ENCODE peak calls at places on chromosomes 1 and 21, in nine cellular contexts. F is cardiac muscle cell, L is GM12864, N is psoas muscle, S is kidney epithelial cell, W is colonic mucosa, T is A549, K is dorsolateral prefrontal cortex, G is lung. J is an unnamed sample.

GRCh38 chr1:173294853-173295252 is 87.7 kb upstream of the TNFSF4 start:
- DNase-seq in F (no peak), G (no peak), L (no peak), S (no peak), T (no peak), N (no peak), K (no peak), W (no peak), J (no peak)

GRCh38 chr1:155319536-155319935 is 1.2 kb upstream of the RUSC1 start:
- DNase-seq in W (no peak), F (no peak), L (no peak), T (no peak), N (no peak), G (no peak), K (no peak), S (no peak), J (no peak)

GRCh38 chr1:2609271-2610035 is 22.9 kb downstream of the PRXL2B start:
- DNase-seq in N (no peak), K (peak; percentile 19), F (no peak), G (no peak), W (no peak), L (no peak), S (no peak), T (no peak), J (no peak)

GRCh38 chr1:7940745-7941436 is at the start of gene TNFRSF9:
- DNase-seq in T (peak; percentile 77), S (no peak), L (no peak), N (no peak), K (no peak), W (no peak), F (no peak), G (peak; percentile 31), J (peak; percentile 46)

GRCh38 chr1:230808268-230808872 is 60.0 kb downstream of the C1orf198 start:
- DNase-seq in W (no peak), L (no peak), K (no peak), N (no peak), S (no peak), G (peak; percentile 13), F (no peak), T (no peak), J (no peak)

GRCh38 chr1:25022361-25023189 is 92.5 kb upstream of the RUNX3 start:
- DNase-seq in N (peak; percentile 76), S (peak; percentile 92), T (peak; percentile 34), G (peak; percentile 53), F (peak; percentile 67), L (peak; percentile 95), K (no peak), W (peak; percentile 68), J (peak; percentile 98)

GRCh38 chr1:36665478-36666080 is 182.9 kb upstream of the CSF3R start:
- DNase-seq in S (no peak), N (no peak), G (no peak), T (no peak), F (no peak), L (no peak), K (no peak), W (no peak), J (no peak)

GRCh38 chr1:109483658-109484518 is at the start of gene ATXN7L2:
- DNase-seq in N (peak; percentile 97), T (peak; percentile 92), S (peak; percentile 50), G (peak; percentile 93), F (peak; percentile 95), W (peak; percentile 90), L (peak; percentile 69), K (peak; percentile 84), J (peak; percentile 94)

GRCh38 chr1:177966199-177966598 is 3.7 kb downstream of the SEC16B start:
- DNase-seq in G (no peak), S (no peak), W (no peak), F (no peak), T (no peak), K (no peak), L (no peak), N (no peak), J (no peak)

GRCh38 chr1:222240536-222241181 is 307.2 kb downstream of the HHIPL2 start:
- DNase-seq in L (no peak), N (no peak), T (no peak), G (no peak), F (no peak), W (no peak), K (no peak), S (peak; percentile 18), J (no peak)

GRCh38 chr1:37954316-37954971 is 7.6 kb upstream of the INPP5B start:
- DNase-seq in N (peak; percentile 35), W (no peak), T (no peak), K (no peak), F (peak; percentile 63), L (no peak), G (no peak), S (no peak), J (no peak)
- TF ChIP-seq CTCF in N (no peak), W (no peak), T (no peak), K (no peak), F (no peak), L (no peak), G (no peak), S (no peak), J (no peak)

GRCh38 chr1:22653741-22654140 is 705 bp downstream of the C1QB start:
- DNase-seq in L (no peak), N (no peak), K (no peak), G (no peak), W (no peak), S (no peak), T (no peak), F (no peak), J (no peak)

GRCh38 chr1:22658385-22659163 is 5.5 kb downstream of the C1QB start:
- DNase-seq in W (no peak), N (no peak), T (peak; percentile 32), F (no peak), G (no peak), L (no peak), K (no peak), S (no peak), J (no peak)

GRCh38 chr1:22652457-22652856 is 579 bp upstream of the C1QB start:
- DNase-seq in S (no peak), W (no peak), F (no peak), N (no peak), G (no peak), K (no peak), T (no peak), L (no peak), J (no peak)

GRCh38 chr1:22652881-22653316 is at the start of gene C1QB:
- DNase-seq in T (no peak), G (peak; percentile 46), L (no peak), S (no peak), F (no peak), W (no peak), N (peak; percentile 73), K (no peak), J (no peak)

DNA sequence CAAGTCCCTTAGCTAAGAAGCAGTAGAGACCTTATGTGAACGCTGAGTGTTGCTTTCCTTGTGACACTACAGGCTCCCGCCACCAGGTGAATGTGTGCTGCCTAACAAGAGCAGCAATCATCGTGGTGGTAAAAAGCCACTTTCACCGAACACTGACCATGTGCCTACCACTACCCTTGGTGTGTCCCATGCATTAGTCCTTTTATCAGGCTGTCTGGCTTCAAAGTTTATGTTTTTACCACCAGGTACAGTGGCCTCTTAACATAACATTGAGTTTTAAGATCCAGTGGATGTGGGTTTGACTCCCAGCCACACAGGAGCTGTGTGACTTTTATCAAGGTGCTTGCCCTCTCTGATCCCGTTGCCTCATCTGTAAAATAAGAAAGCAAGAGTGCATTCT is 1.7 kb downstream of the C1QB start:
- DNase-seq in F (no peak), G (no peak), L (no peak), K (no peak), W (no peak), T (peak; percentile 25), N (no peak), S (no peak), J (no peak)
- TF ChIP-seq CTCF in F (no peak), G (no peak), L (peak; percentile 36), K (no peak), W (no peak), T (no peak), N (no peak), S (peak; percentile 8), J (no peak)

DNA sequence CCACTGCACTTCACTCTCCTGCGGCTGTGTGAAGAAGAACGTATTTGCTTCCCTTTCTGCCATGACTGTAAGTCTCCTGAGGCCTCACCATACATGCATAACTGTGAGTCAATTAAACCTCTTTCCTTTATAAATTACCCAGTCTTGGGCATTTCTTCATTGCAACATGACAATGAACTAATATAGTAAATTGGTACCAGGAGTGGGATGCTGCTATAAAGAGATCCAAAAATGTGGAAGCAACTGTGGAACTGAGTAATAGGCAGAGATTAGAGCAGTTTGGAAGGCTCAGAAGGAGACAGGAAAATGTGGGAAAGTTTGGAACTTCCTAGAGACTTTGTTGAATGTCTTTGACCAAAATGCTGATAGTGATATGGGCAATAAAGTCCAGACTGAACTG is 1907.9 kb downstream of the MRPL39 start:
- DNase-seq in S (no peak), L (no peak), K (no peak), T (no peak), N (no peak), G (no peak), W (no peak), F (no peak), J (no peak)
- TF ChIP-seq CTCF in S (no peak), L (no peak), K (no peak), T (no peak), N (no peak), G (no peak), W (no peak), F (no peak), J (no peak)

GRCh38 chr21:15549671-15550070 is 180.1 kb upstream of the USP25 start:
- DNase-seq in L (no peak), G (no peak), W (no peak), N (no peak), F (no peak), T (no peak), S (no peak), K (no peak), J (no peak)

GRCh38 chr21:15557925-15558324 is 171.9 kb upstream of the USP25 start:
- DNase-seq in K (no peak), G (no peak), W (no peak), S (no peak), L (no peak), F (no peak), T (no peak), N (no peak), J (no peak)

GRCh38 chr21:15558884-15559283 is 170.9 kb upstream of the USP25 start:
- DNase-seq in G (no peak), W (no peak), N (no peak), T (no peak), L (no peak), S (no peak), F (no peak), K (no peak), J (no peak)

DNA sequence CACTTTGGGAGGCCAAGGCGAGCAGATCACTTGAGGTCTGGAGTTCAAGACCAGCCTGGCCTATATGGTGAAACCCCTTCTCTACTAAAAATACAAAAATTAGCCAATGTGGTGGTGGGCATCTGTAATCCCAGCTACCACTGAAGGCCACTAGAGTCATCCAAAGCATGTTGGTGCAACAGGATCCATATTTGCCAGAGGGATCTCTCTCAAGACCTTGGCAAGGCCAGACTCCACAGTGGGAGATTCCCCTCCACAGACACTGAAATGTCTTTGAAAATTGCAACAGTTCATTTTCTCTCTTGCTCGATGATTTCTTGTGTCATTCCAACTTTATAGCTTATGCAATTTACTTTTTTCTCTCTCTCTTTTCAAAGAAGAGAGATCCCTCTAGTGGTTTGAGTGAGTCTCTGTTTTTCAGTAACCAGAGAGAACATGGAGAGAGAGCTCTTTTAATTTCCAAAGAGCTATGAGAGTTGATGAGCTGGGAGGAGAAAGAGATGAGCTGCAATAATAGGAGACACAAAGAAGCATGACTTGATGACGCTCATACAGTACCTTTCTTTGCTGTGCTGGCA is 176.8 kb upstream of the USP25 start:
- DNase-seq in N (no peak), F (no peak), G (no peak), W (no peak), T (peak; percentile 1), S (no peak), K (no peak), L (no peak), J (no peak)
- TF ChIP-seq CTCF in N (no peak), F (peak; percentile 69), G (peak; percentile 13), W (peak; percentile 27), T (peak; percentile 41), S (peak; percentile 47), K (peak; percentile 37), L (peak; percentile 9), J (peak; percentile 35)